ENCODE peak calls at places on chromosomes 13 and 19, in seven cellular contexts. One of them, this sample, is unnamed.

GRCh38 chr19:36030264-36031148 is 2.2 kb downstream of the CLIP3 start:
- DNase-seq in GM12878: peak
- DNase-seq in H1: no peak
- DNase-seq in K562: no peak
- DNase-seq in HepG2: no peak
- DNase-seq in SK-N-SH: peak
- DNase-seq in HCT116: no peak
- DNase-seq in this sample: peak

GRCh38 chr13:79197933-79198332 is 208.1 kb downstream of the RBM26 start:
- DNase-seq in SK-N-SH: no peak
- DNase-seq in H1: no peak
- DNase-seq in GM12878: no peak
- DNase-seq in HCT116: no peak
- DNase-seq in K562: no peak
- DNase-seq in HepG2: no peak
- DNase-seq in this sample: no peak

GRCh38 chr19:43311256-43311655 is 41.9 kb upstream of the PSG9 start:
- DNase-seq in K562: no peak
- DNase-seq in HepG2: no peak
- DNase-seq in SK-N-SH: no peak
- DNase-seq in GM12878: no peak
- DNase-seq in HCT116: no peak
- DNase-seq in H1: no peak
- DNase-seq in this sample: no peak

GRCh38 chr19:18999896-19000620 is 33.3 kb downstream of the SUGP2 start:
- DNase-seq in SK-N-SH: peak
- DNase-seq in GM12878: no peak
- DNase-seq in H1: no peak
- DNase-seq in HCT116: no peak
- DNase-seq in HepG2: no peak
- DNase-seq in K562: no peak
- DNase-seq in this sample: peak

GRCh38 chr19:47363758-47364529 is 14.8 kb downstream of the DHX34 start:
- DNase-seq in HepG2: no peak
- DNase-seq in GM12878: no peak
- DNase-seq in SK-N-SH: peak
- DNase-seq in H1: no peak
- DNase-seq in HCT116: no peak
- DNase-seq in K562: peak
- DNase-seq in this sample: no peak

GRCh38 chr13:74134777-74135305 is 637 bp upstream of the KLF12 start:
- DNase-seq in GM12878: no peak
- DNase-seq in HCT116: no peak
- DNase-seq in SK-N-SH: peak
- DNase-seq in H1: no peak
- DNase-seq in K562: no peak
- DNase-seq in HepG2: no peak
- DNase-seq in this sample: peak

GRCh38 chr19:13823256-13823655 is 28.0 kb downstream of the ZSWIM4 start:
- DNase-seq in GM12878: no peak
- DNase-seq in H1: no peak
- DNase-seq in K562: no peak
- DNase-seq in HepG2: no peak
- DNase-seq in SK-N-SH: no peak
- DNase-seq in HCT116: no peak
- DNase-seq in this sample: no peak

GRCh38 chr13:46010148-46010547 is 42.4 kb downstream of the ZC3H13 start:
- DNase-seq in H1: no peak
- DNase-seq in K562: peak
- DNase-seq in HCT116: no peak
- DNase-seq in SK-N-SH: peak
- DNase-seq in HepG2: no peak
- DNase-seq in GM12878: no peak
- DNase-seq in this sample: no peak

GRCh38 chr13:79775830-79776229 is 294.9 kb downstream of the NDFIP2 start:
- DNase-seq in HCT116: peak
- DNase-seq in K562: peak
- DNase-seq in SK-N-SH: no peak
- DNase-seq in HepG2: peak
- DNase-seq in GM12878: no peak
- DNase-seq in H1: no peak
- DNase-seq in this sample: peak

GRCh38 chr19:53094749-53095575 is 8.3 kb downstream of the ZNF160 start:
- DNase-seq in SK-N-SH: peak
- DNase-seq in GM12878: no peak
- DNase-seq in K562: no peak
- DNase-seq in H1: peak
- DNase-seq in HepG2: no peak
- DNase-seq in HCT116: no peak
- DNase-seq in this sample: no peak

GRCh38 chr13:46553521-46553885 is 533 bp downstream of the LRCH1 start:
- DNase-seq in K562: no peak
- DNase-seq in HCT116: no peak
- DNase-seq in H1: no peak
- DNase-seq in GM12878: no peak
- DNase-seq in SK-N-SH: peak
- DNase-seq in HepG2: no peak
- DNase-seq in this sample: no peak

GRCh38 chr19:54207908-54208783 is 7.5 kb downstream of the RPS9 start:
- DNase-seq in HCT116: no peak
- DNase-seq in H1: no peak
- DNase-seq in K562: peak
- DNase-seq in HepG2: peak
- DNase-seq in SK-N-SH: no peak
- DNase-seq in GM12878: peak
- DNase-seq in this sample: peak

GRCh38 chr19:19270749-19271571 is 2.1 kb downstream of the TM6SF2 start:
- DNase-seq in GM12878: no peak
- DNase-seq in HCT116: no peak
- DNase-seq in SK-N-SH: peak
- DNase-seq in K562: no peak
- DNase-seq in HepG2: no peak
- DNase-seq in H1: no peak
- DNase-seq in this sample: no peak

GRCh38 chr13:57704031-57704430 is 72.5 kb downstream of the PCDH17 start:
- DNase-seq in HepG2: no peak
- DNase-seq in HCT116: no peak
- DNase-seq in H1: no peak
- DNase-seq in SK-N-SH: no peak
- DNase-seq in GM12878: no peak
- DNase-seq in K562: no peak
- DNase-seq in this sample: no peak

GRCh38 chr19:43662487-43662886 is 7.5 kb downstream of the PLAUR start:
- DNase-seq in K562: peak
- DNase-seq in GM12878: no peak
- DNase-seq in HCT116: no peak
- DNase-seq in HepG2: peak
- DNase-seq in H1: no peak
- DNase-seq in SK-N-SH: peak
- DNase-seq in this sample: peak

GRCh38 chr13:19088416-19088815 is 93.2 kb downstream of the TUBA3C start:
- DNase-seq in K562: no peak
- DNase-seq in HCT116: no peak
- DNase-seq in H1: no peak
- DNase-seq in HepG2: no peak
- DNase-seq in GM12878: no peak
- DNase-seq in SK-N-SH: no peak
- DNase-seq in this sample: no peak

GRCh38 chr19:17448190-17448967 is at the start of gene TMEM221:
- DNase-seq in GM12878: no peak
- DNase-seq in K562: peak
- DNase-seq in HCT116: no peak
- DNase-seq in H1: no peak
- DNase-seq in HepG2: no peak
- DNase-seq in SK-N-SH: peak
- DNase-seq in this sample: no peak

GRCh38 chr13:28268800-28269223 is 130.5 kb downstream of the PAN3 start:
- DNase-seq in HCT116: no peak
- DNase-seq in H1: no peak
- DNase-seq in K562: no peak
- DNase-seq in GM12878: peak
- DNase-seq in HepG2: no peak
- DNase-seq in SK-N-SH: no peak
- DNase-seq in this sample: no peak

GRCh38 chr13:101730420-101731000 is 278.0 kb downstream of the ITGBL1 start:
- DNase-seq in GM12878: no peak
- DNase-seq in K562: no peak
- DNase-seq in H1: no peak
- DNase-seq in HepG2: no peak
- DNase-seq in SK-N-SH: no peak
- DNase-seq in HCT116: no peak
- DNase-seq in this sample: no peak

GRCh38 chr19:33690461-33691427 is 69.0 kb downstream of the CHST8 start:
- DNase-seq in HepG2: no peak
- DNase-seq in K562: no peak
- DNase-seq in HCT116: no peak
- DNase-seq in H1: no peak
- DNase-seq in GM12878: no peak
- DNase-seq in SK-N-SH: peak
- DNase-seq in this sample: no peak

GRCh38 chr13:40665061-40665753 is 1.2 kb downstream of the FOXO1 start:
- DNase-seq in GM12878: no peak
- DNase-seq in HepG2: no peak
- DNase-seq in HCT116: no peak
- DNase-seq in SK-N-SH: peak
- DNase-seq in H1: no peak
- DNase-seq in K562: peak
- DNase-seq in this sample: peak

GRCh38 chr13:35566340-35566739 is 89.9 kb upstream of the MAB21L1 start:
- DNase-seq in K562: no peak
- DNase-seq in HepG2: no peak
- DNase-seq in GM12878: no peak
- DNase-seq in HCT116: no peak
- DNase-seq in SK-N-SH: no peak
- DNase-seq in H1: no peak
- DNase-seq in this sample: no peak

GRCh38 chr13:67076378-67076777 is 153.8 kb downstream of the PCDH9 start:
- DNase-seq in K562: no peak
- DNase-seq in GM12878: no peak
- DNase-seq in SK-N-SH: no peak
- DNase-seq in H1: no peak
- DNase-seq in HCT116: no peak
- DNase-seq in HepG2: no peak
- DNase-seq in this sample: no peak

GRCh38 chr19:38247126-38247525 is 9.0 kb downstream of the PPP1R14A start:
- DNase-seq in H1: no peak
- DNase-seq in HepG2: no peak
- DNase-seq in HCT116: no peak
- DNase-seq in GM12878: no peak
- DNase-seq in SK-N-SH: no peak
- DNase-seq in K562: no peak
- DNase-seq in this sample: no peak
- TF ChIP-seq JUND in H1: no peak
- TF ChIP-seq JUND in HepG2: no peak
- TF ChIP-seq JUND in HCT116: no peak
- TF ChIP-seq JUND in GM12878: no peak
- TF ChIP-seq JUND in SK-N-SH: no peak
- TF ChIP-seq JUND in K562: no peak
- TF ChIP-seq JUND in this sample: no peak

GRCh38 chr13:98509271-98510155 is 67.4 kb downstream of the STK24 start:
- DNase-seq in K562: peak
- DNase-seq in SK-N-SH: no peak
- DNase-seq in H1: no peak
- DNase-seq in GM12878: peak
- DNase-seq in HCT116: peak
- DNase-seq in HepG2: peak
- DNase-seq in this sample: no peak
- TF ChIP-seq JUND in K562: peak
- TF ChIP-seq JUND in SK-N-SH: no peak
- TF ChIP-seq JUND in H1: no peak
- TF ChIP-seq JUND in GM12878: no peak
- TF ChIP-seq JUND in HCT116: no peak
- TF ChIP-seq JUND in HepG2: no peak
- TF ChIP-seq JUND in this sample: no peak

GRCh38 chr13:100098445-100099116 is 9.7 kb downstream of the PCCA start:
- DNase-seq in HCT116: no peak
- DNase-seq in SK-N-SH: no peak
- DNase-seq in HepG2: no peak
- DNase-seq in K562: no peak
- DNase-seq in H1: no peak
- DNase-seq in GM12878: no peak
- DNase-seq in this sample: no peak

GRCh38 chr13:100096526-100096925 is 7.6 kb downstream of the PCCA start:
- DNase-seq in HCT116: no peak
- DNase-seq in H1: no peak
- DNase-seq in HepG2: no peak
- DNase-seq in K562: no peak
- DNase-seq in SK-N-SH: no peak
- DNase-seq in GM12878: no peak
- DNase-seq in this sample: no peak

GRCh38 chr13:100097821-100098220 is 8.9 kb downstream of the PCCA start:
- DNase-seq in HepG2: no peak
- DNase-seq in K562: no peak
- DNase-seq in H1: no peak
- DNase-seq in SK-N-SH: no peak
- DNase-seq in GM12878: no peak
- DNase-seq in HCT116: no peak
- DNase-seq in this sample: no peak

GRCh38 chr13:100102042-100102441 is 13.1 kb downstream of the PCCA start:
- DNase-seq in SK-N-SH: no peak
- DNase-seq in GM12878: no peak
- DNase-seq in H1: no peak
- DNase-seq in K562: peak
- DNase-seq in HepG2: no peak
- DNase-seq in HCT116: no peak
- DNase-seq in this sample: no peak

DNA sequence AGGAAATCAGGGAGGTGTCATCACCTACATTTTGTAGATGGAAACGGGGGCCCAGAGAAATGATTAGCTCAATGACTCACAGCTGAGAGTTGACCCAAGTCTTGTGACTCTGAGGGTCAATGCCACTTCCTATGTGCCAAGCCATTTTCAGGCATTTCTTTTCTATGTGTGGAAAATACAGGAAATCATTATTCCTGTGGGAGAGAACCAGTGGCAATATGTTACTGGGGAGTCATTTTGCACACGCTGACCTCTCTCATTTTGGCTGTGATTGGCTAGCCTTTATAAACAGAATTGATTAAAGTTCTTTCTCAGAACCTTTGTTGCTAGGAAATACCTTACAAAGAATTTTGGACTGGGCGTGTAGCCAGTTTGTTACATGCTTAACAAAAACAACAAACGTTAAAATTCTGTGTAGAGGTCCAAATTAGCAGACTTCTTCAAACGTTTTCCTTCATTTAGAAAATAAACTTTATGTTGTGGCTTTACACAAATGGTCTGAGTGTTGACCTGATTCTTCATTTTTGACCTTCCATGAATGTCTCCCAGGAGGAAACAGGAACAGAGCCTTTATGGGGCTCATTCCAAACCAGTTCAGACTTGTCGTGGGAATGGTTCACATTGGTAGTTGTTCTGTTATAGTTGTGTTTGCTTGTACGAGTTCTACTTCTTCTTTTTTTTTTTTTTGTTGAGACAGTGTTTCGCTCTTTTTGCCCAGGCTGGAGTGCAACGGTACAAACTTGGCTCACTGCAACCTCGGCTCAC is 11.4 kb downstream of the PCCA start:
- DNase-seq in HCT116: no peak
- DNase-seq in K562: peak
- DNase-seq in HepG2: peak
- DNase-seq in SK-N-SH: no peak
- DNase-seq in GM12878: no peak
- DNase-seq in H1: no peak
- DNase-seq in this sample: no peak
- TF ChIP-seq JUND in HCT116: no peak
- TF ChIP-seq JUND in K562: no peak
- TF ChIP-seq JUND in HepG2: no peak
- TF ChIP-seq JUND in SK-N-SH: no peak
- TF ChIP-seq JUND in GM12878: no peak
- TF ChIP-seq JUND in H1: no peak
- TF ChIP-seq JUND in this sample: no peak

GRCh38 chr19:45251452-45252354 is 632 bp downstream of the MARK4 start:
- DNase-seq in SK-N-SH: peak
- DNase-seq in K562: no peak
- DNase-seq in H1: no peak
- DNase-seq in HepG2: no peak
- DNase-seq in GM12878: no peak
- DNase-seq in HCT116: no peak
- DNase-seq in this sample: no peak
- TF ChIP-seq JUND in SK-N-SH: no peak
- TF ChIP-seq JUND in K562: no peak
- TF ChIP-seq JUND in H1: no peak
- TF ChIP-seq JUND in HepG2: no peak
- TF ChIP-seq JUND in GM12878: no peak
- TF ChIP-seq JUND in HCT116: no peak
- TF ChIP-seq JUND in this sample: no peak